ENCODE peak calls at places on chromosomes 16 and 17, in nine cellular contexts. A is hypothalamus; D is HEK293T; N is Right ventricle myocardium superior; G is uterus; Y is NCI-H1092; Z is GDM1; P is naive thymus-derived CD4-positive, alpha-beta T cell; E is GM19239. K is an unnamed sample.

GRCh38 chr16:30946671-30947532 is 2.0 kb upstream of the ORAI3 start:
- DNase-seq in A (no peak), D (no peak), N (peak), G (no peak), Y (no peak), Z (no peak), P (no peak), E (no peak), K (no peak)

GRCh38 chr17:61412860-61413653 is 13.4 kb downstream of the TBX2 start:
- DNase-seq in A (no peak), D (no peak), N (peak), G (no peak), Y (no peak), Z (no peak), P (no peak), E (no peak), K (no peak)

GRCh38 chr17:1446201-1446600 is 9.8 kb downstream of the CRK start:
- DNase-seq in A (no peak), D (no peak), N (no peak), G (no peak), Y (no peak), Z (no peak), P (no peak), E (no peak), K (no peak)

GRCh38 chr16:67147437-67148140 is 3.2 kb downstream of the B3GNT9 start:
- DNase-seq in A (no peak), D (no peak), N (no peak), G (no peak), Y (no peak), Z (no peak), P (no peak), E (no peak), K (no peak)

GRCh38 chr16:252366-253337 is 18.0 kb downstream of the FAM234A start:
- DNase-seq in A (no peak), D (no peak), N (peak), G (no peak), Y (no peak), Z (peak), P (peak), E (peak), K (peak)

GRCh38 chr16:82185012-82185411 is 15.0 kb upstream of the MPHOSPH6 start:
- DNase-seq in A (no peak), D (no peak), N (no peak), G (no peak), Y (no peak), Z (no peak), P (no peak), E (no peak), K (no peak)

GRCh38 chr16:69796285-69797118 is 34.4 kb downstream of the WWP2 start:
- DNase-seq in A (no peak), D (peak), N (no peak), G (peak), Y (peak), Z (no peak), P (peak), E (peak), K (no peak)

GRCh38 chr17:77320501-77321256 is 179.9 kb downstream of the SEC14L1 start:
- DNase-seq in A (no peak), D (no peak), N (peak), G (peak), Y (no peak), Z (peak), P (no peak), E (no peak), K (peak)

GRCh38 chr17:73232587-73233373 is 28.9 kb downstream of the CPSF4L start:
- DNase-seq in A (no peak), D (peak), N (peak), G (no peak), Y (no peak), Z (no peak), P (no peak), E (no peak), K (peak)

GRCh38 chr16:2428051-2428786 is 1.0 kb upstream of the CCNF start:
- DNase-seq in A (no peak), D (peak), N (peak), G (peak), Y (no peak), Z (no peak), P (peak), E (peak), K (no peak)

GRCh38 chr17:14301279-14301760 is 439 bp downstream of the HS3ST3B1 start:
- DNase-seq in A (no peak), D (no peak), N (peak), G (no peak), Y (no peak), Z (no peak), P (no peak), E (no peak), K (peak)

GRCh38 chr17:75625813-75626486 is 7.3 kb upstream of the SMIM5 start:
- DNase-seq in A (peak), D (peak), N (no peak), G (no peak), Y (peak), Z (no peak), P (peak), E (peak), K (no peak)

GRCh38 chr16:83404261-83404660 is 403.5 kb upstream of the HSBP1 start:
- DNase-seq in A (no peak), D (no peak), N (no peak), G (no peak), Y (no peak), Z (no peak), P (no peak), E (no peak), K (no peak)

GRCh38 chr16:68658258-68658973 is 13.3 kb downstream of the CDH3 start:
- DNase-seq in A (no peak), D (no peak), N (no peak), G (peak), Y (no peak), Z (no peak), P (no peak), E (no peak), K (no peak)

GRCh38 chr17:79438045-79438444 is 172.8 kb downstream of the RBFOX3 start:
- DNase-seq in A (no peak), D (no peak), N (no peak), G (no peak), Y (no peak), Z (no peak), P (no peak), E (no peak), K (no peak)

GRCh38 chr16:10965440-10966039 is 21.2 kb downstream of the CLEC16A start:
- DNase-seq in A (no peak), D (no peak), N (no peak), G (no peak), Y (no peak), Z (no peak), P (no peak), E (peak), K (peak)

GRCh38 chr17:31216053-31216751 is 80.8 kb downstream of the OMG start:
- DNase-seq in A (no peak), D (peak), N (no peak), G (no peak), Y (peak), Z (no peak), P (peak), E (no peak), K (no peak)

GRCh38 chr17:64236827-64237403 is 26.1 kb downstream of the TEX2 start:
- DNase-seq in A (no peak), D (peak), N (no peak), G (no peak), Y (no peak), Z (no peak), P (no peak), E (no peak), K (no peak)

GRCh38 chr17:14464741-14465140 is 163.9 kb downstream of the HS3ST3B1 start:
- DNase-seq in A (no peak), D (no peak), N (no peak), G (no peak), Y (no peak), Z (no peak), P (no peak), E (no peak), K (no peak)

GRCh38 chr16:67247698-67248400 is 568 bp upstream of the FHOD1 start:
- DNase-seq in A (no peak), D (no peak), N (no peak), G (no peak), Y (no peak), Z (no peak), P (no peak), E (no peak), K (no peak)

GRCh38 chr16:72995151-72995881 is 52.6 kb downstream of the ZFHX3 start:
- DNase-seq in A (no peak), D (peak), N (peak), G (no peak), Y (no peak), Z (no peak), P (no peak), E (no peak), K (no peak)

GRCh38 chr17:48619821-48620496 is 4.9 kb upstream of the HOXB8 start:
- DNase-seq in A (no peak), D (no peak), N (no peak), G (no peak), Y (no peak), Z (no peak), P (no peak), E (no peak), K (no peak)

GRCh38 chr16:87918314-87918713 is 18.0 kb downstream of the CA5A start:
- DNase-seq in A (peak), D (no peak), N (no peak), G (peak), Y (no peak), Z (no peak), P (no peak), E (no peak), K (no peak)

GRCh38 chr17:2723997-2724782 is 12.6 kb upstream of the CLUH start:
- DNase-seq in A (no peak), D (no peak), N (peak), G (no peak), Y (no peak), Z (no peak), P (no peak), E (no peak), K (no peak)

GRCh38 chr17:78174870-78175642 is 6.7 kb downstream of the SYNGR2 start:
- DNase-seq in A (no peak), D (no peak), N (no peak), G (no peak), Y (peak), Z (no peak), P (no peak), E (no peak), K (peak)

GRCh38 chr16:11404608-11405007 is 59.3 kb downstream of the RMI2 start:
- DNase-seq in A (no peak), D (no peak), N (no peak), G (no peak), Y (no peak), Z (no peak), P (no peak), E (no peak), K (no peak)

GRCh38 chr17:41645371-41646063 is 21.1 kb upstream of the KRT17 start:
- DNase-seq in A (no peak), D (no peak), N (no peak), G (no peak), Y (no peak), Z (peak), P (no peak), E (no peak), K (no peak)